ENCODE peak calls at places on chromosomes 12 and 14, in ten cellular contexts. L is cardiac muscle cell, D is lower lobe of right lung, G is gastrocnemius medialis, V is H9, U is right atrium auricular region, A is tibial nerve, R is neural progenitor cell, T is lung, N is psoas muscle. I is an unnamed sample.
A peak's percentile ranks its signal among the peaks of the same experiment; 100 is the strongest.

GRCh38 chr14:21987937-21988336 is 314.3 kb upstream of the OR4E1 start:
- DNase-seq in T (no peak), G (no peak), R (peak; percentile 75), N (no peak), D (no peak), A (no peak), L (peak; percentile 46), U (no peak), V (no peak), I (no peak)

GRCh38 chr12:78674311-78675085 is 190.1 kb upstream of the SYT1 start:
- DNase-seq in T (no peak), G (no peak), L (no peak), R (no peak), N (no peak), D (no peak), A (no peak), V (no peak), U (no peak), I (no peak)

GRCh38 chr14:23114669-23115491 is 4.2 kb downstream of the CEBPE start:
- DNase-seq in R (no peak), N (peak; percentile 52), L (no peak), D (peak; percentile 71), A (no peak), G (no peak), U (peak; percentile 72), V (no peak), T (peak; percentile 67), I (no peak)

GRCh38 chr12:52428121-52428520 is 6.0 kb downstream of the KRT75 start:
- DNase-seq in G (no peak), V (peak; percentile 54), L (no peak), D (no peak), R (no peak), U (no peak), A (no peak), N (no peak), T (no peak), I (no peak)

GRCh38 chr14:34334329-34334728 is 127.7 kb downstream of the SPTSSA start:
- DNase-seq in N (no peak), U (no peak), R (no peak), L (no peak), D (no peak), G (no peak), A (no peak), T (no peak), V (no peak), I (no peak)

GRCh38 chr14:69937367-69937777 is 58.2 kb downstream of the SMOC1 start:
- DNase-seq in V (no peak), A (no peak), R (no peak), T (no peak), L (peak; percentile 32), D (no peak), U (no peak), G (no peak), N (no peak), I (peak; percentile 78)

GRCh38 chr14:30299915-30300314 is 259.0 kb upstream of the G2E3 start:
- DNase-seq in R (no peak), N (no peak), V (no peak), T (no peak), L (peak; percentile 34), A (no peak), D (no peak), G (no peak), U (no peak), I (no peak)

GRCh38 chr12:13204428-13204827 is 7.9 kb downstream of the EMP1 start:
- DNase-seq in V (peak; percentile 57), L (no peak), T (no peak), A (no peak), G (no peak), D (no peak), R (peak; percentile 21), N (no peak), U (no peak), I (no peak)

GRCh38 chr12:96908170-96908675 is 1.2 kb downstream of the NEDD1 start:
- DNase-seq in V (no peak), L (no peak), A (no peak), G (no peak), U (no peak), D (no peak), N (no peak), R (no peak), T (no peak), I (no peak)

GRCh38 chr12:113949321-113950305 is 16.5 kb downstream of the RBM19 start:
- DNase-seq in D (no peak), A (no peak), R (no peak), N (no peak), G (no peak), L (no peak), V (no peak), U (no peak), T (no peak), I (no peak)

GRCh38 chr12:94815450-94815849 is 165.1 kb upstream of the TMCC3 start:
- DNase-seq in T (no peak), D (no peak), U (no peak), R (no peak), V (no peak), A (no peak), G (no peak), L (no peak), N (no peak), I (no peak)

GRCh38 chr12:67540920-67541624 is 107.5 kb upstream of the DYRK2 start:
- DNase-seq in T (no peak), L (no peak), N (no peak), V (no peak), R (no peak), A (no peak), G (no peak), D (no peak), U (no peak), I (no peak)

GRCh38 chr14:57390037-57390805 is at the start of gene NAA30:
- DNase-seq in A (peak; percentile 85), N (peak; percentile 93), T (peak; percentile 93), R (peak; percentile 97), V (peak; percentile 96), U (peak; percentile 90), G (peak; percentile 89), D (peak; percentile 95), L (peak; percentile 96), I (peak; percentile 98)

DNA sequence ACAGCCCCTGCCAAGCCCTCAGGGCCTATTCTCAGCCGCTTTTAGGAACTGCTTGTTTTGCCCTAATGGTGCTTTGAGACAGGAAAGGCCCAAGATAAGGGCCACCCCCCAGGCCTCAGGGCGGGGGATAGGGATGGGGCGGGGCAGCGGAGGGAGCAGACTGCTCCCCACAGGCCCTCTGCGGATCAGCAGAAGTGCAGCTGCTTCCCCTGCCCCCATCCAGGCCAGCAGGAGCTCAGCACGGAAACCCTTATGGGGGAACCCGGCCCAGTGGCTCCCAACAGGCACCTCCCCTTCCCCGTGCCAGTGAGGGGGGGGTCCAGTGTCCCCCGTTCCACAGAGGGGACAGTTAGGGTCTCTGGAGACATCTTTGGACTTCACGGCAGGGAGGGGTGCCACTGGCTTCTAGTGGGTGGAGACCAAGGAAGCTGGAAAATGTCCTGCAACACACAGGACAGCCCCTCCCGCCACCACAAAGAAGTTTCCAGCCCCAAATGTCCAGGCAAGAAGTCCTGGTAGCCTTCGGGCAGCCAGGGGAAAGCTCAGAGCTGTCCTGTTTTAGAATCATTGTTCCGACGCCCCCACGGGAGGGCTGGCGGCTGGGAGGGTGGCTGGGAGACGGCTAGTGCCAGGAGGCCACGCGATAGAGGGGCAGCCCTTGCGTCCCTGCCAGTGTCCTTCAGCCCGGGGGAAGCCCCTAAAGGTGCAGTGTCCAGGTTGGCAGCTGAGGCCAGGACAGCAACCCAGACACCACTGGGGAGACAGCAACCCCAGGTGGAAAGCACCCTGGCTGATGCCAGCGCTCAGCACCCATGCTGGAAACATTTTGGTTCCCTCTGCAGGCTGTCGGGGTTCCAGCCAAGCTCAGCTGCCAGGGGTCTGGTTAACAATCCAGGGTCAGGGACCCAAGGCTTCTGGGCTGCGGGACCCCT is 10.4 kb upstream of the GPR132 start:
- DNase-seq in A (no peak), T (no peak), G (no peak), R (peak; percentile 74), L (no peak), V (peak; percentile 69), D (peak; percentile 64), N (no peak), U (no peak), I (peak; percentile 89)
- H3K27ac ChIP-seq in A (no peak overlapping the region), T (no peak overlapping the region), G (no peak overlapping the region), R (peak overlapping the region; percentile 25), L (no peak overlapping the region), V (no peak overlapping the region), D (peak overlapping the region; percentile 49), N (no peak overlapping the region), U (peak overlapping the region; percentile 31), I (peak overlapping the region; percentile 89)

DNA sequence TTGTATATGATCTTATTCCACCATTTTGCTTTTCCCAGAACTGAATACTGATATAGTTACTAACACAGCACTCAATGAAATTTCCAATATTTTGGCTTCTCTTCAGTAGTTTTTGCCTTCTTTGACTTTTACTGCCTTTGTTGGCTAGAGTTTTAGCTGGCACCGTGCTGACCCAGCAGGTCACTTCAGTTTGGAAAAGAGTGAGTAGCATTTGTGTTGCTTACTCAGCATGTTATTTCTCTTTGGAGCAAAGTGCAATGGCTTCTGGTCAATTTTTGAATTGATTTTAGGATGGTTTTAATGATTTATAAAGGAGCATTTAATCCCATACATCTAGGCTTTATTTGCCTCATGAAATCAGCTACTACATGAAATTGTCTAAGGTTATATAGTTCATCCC is 119.2 kb downstream of the ETNK1 start:
- DNase-seq in T (no peak), U (no peak), V (no peak), A (no peak), R (no peak), N (no peak), D (no peak), G (no peak), L (no peak), I (no peak)
- H3K27me3 ChIP-seq in T (no peaks in the 10 kb centered on the region), U (no peaks in the 10 kb centered on the region), V (no peaks in the 10 kb centered on the region), A (no peaks in the 10 kb centered on the region), R (no peaks in the 10 kb centered on the region), N (no peaks in the 10 kb centered on the region), D (no peaks in the 10 kb centered on the region), G (no peaks in the 10 kb centered on the region), L (no peaks in the 10 kb centered on the region), I (no peaks in the 10 kb centered on the region)

DNA sequence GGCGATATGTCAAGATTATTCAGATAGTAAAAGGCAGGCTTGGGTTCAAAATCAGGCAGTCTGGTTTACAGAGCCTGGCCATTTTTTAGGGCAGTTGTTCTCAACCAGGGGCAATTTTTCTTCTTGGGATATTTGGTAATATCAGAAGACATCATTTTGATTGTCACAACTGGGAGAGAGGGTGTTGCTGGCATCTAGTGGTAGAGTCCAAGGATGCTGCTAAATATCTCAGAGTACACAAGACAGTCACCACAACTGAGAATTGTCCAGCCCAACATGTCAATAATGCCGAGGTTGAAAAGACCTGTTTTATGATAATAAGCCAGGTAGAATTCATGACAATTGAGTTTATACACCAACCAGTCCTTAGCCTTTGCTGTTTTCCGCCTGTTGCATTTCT is 733.9 kb downstream of the NRXN3 start:
- DNase-seq in R (no peak), L (no peak), G (no peak), N (no peak), V (no peak), T (no peak), D (no peak), A (no peak), U (no peak), I (no peak)
- TF ChIP-seq CTCF in R (peak; percentile 26), L (no peak), G (no peak), N (no peak), V (peak; percentile 39), T (no peak), D (no peak), A (no peak), U (no peak), I (peak; percentile 19)

DNA sequence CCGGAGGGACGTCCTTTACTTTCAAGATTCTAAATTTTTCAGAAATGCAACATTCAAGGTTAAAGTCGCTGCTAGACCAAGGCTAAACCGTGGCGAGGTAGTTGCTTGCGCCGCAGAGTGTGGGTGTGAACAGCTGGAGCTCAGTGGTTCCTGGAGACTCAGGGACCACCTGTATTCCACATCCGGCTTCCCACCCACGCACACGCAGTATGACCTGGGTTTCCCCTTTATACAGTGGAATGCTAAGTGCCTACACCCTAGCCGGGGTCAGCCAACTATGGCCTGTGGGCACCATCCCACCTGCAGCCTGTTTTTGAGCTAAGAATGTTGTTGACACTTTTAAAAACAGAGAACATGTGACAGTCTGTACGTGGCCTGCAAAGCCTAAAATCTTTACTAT is 42.9 kb upstream of the TESC start:
- DNase-seq in G (no peak), T (no peak), D (no peak), V (no peak), U (no peak), L (no peak), R (no peak), N (no peak), A (no peak), I (no peak)
- H3K27ac ChIP-seq in G (no peak overlapping the region), T (peak overlapping the region; percentile 60), D (no peak overlapping the region), V (no peak overlapping the region), U (no peak overlapping the region), L (no peak overlapping the region), R (no peak overlapping the region), N (no peak overlapping the region), A (no peak overlapping the region), I (no peak overlapping the region)